ENCODE peak calls at places on chromosomes 12 and 14, in four cellular contexts. One of them, this sample, is unnamed.

GRCh38 chr14:20807304-20807956 is 4.8 kb upstream of the RNASE1 start:
- DNase-seq in B cell: no peak
- DNase-seq in KBM-7: no peak
- DNase-seq in posterior cingulate gyrus: no peak
- DNase-seq in this sample: no peak

GRCh38 chr14:65927871-65928270 is 515.3 kb downstream of the FUT8 start:
- DNase-seq in posterior cingulate gyrus: no peak
- DNase-seq in KBM-7: no peak
- DNase-seq in B cell: no peak
- DNase-seq in this sample: no peak

GRCh38 chr12:76714415-76714814 is 49.5 kb upstream of the ZDHHC17 start:
- DNase-seq in posterior cingulate gyrus: no peak
- DNase-seq in B cell: no peak
- DNase-seq in KBM-7: no peak
- DNase-seq in this sample: no peak

GRCh38 chr14:64698899-64699298 is 5.3 kb upstream of the PLEKHG3 start:
- DNase-seq in KBM-7: peak
- DNase-seq in B cell: peak
- DNase-seq in posterior cingulate gyrus: no peak
- DNase-seq in this sample: no peak

GRCh38 chr14:99571303-99571986 is 32.6 kb downstream of the CCDC85C start:
- DNase-seq in posterior cingulate gyrus: no peak
- DNase-seq in B cell: no peak
- DNase-seq in KBM-7: no peak
- DNase-seq in this sample: no peak

GRCh38 chr14:101927859-101928258 is 36.5 kb upstream of the DYNC1H1 start:
- DNase-seq in KBM-7: peak
- DNase-seq in posterior cingulate gyrus: peak
- DNase-seq in B cell: no peak
- DNase-seq in this sample: peak

GRCh38 chr14:29749327-29749726 is 178.3 kb downstream of the PRKD1 start:
- DNase-seq in KBM-7: no peak
- DNase-seq in posterior cingulate gyrus: no peak
- DNase-seq in B cell: no peak
- DNase-seq in this sample: peak

GRCh38 chr14:66624319-66624937 is 116.5 kb downstream of the GPHN start:
- DNase-seq in KBM-7: peak
- DNase-seq in B cell: peak
- DNase-seq in posterior cingulate gyrus: no peak
- DNase-seq in this sample: peak

GRCh38 chr14:72518809-72519377 is 375.0 kb downstream of the DPF3 start:
- DNase-seq in B cell: peak
- DNase-seq in KBM-7: peak
- DNase-seq in posterior cingulate gyrus: no peak
- DNase-seq in this sample: no peak

GRCh38 chr12:104748790-104749189 is 209.3 kb downstream of the SLC41A2 start:
- DNase-seq in B cell: no peak
- DNase-seq in posterior cingulate gyrus: no peak
- DNase-seq in KBM-7: no peak
- DNase-seq in this sample: no peak

GRCh38 chr14:95021588-95021987 is 135.7 kb downstream of the DICER1 start:
- DNase-seq in posterior cingulate gyrus: no peak
- DNase-seq in B cell: no peak
- DNase-seq in KBM-7: no peak
- DNase-seq in this sample: peak

GRCh38 chr12:47147749-47148148 is 68.0 kb upstream of the AMIGO2 start:
- DNase-seq in posterior cingulate gyrus: no peak
- DNase-seq in KBM-7: no peak
- DNase-seq in B cell: no peak
- DNase-seq in this sample: no peak

GRCh38 chr14:102164241-102164641 is 24.5 kb downstream of the WDR20 start:
- DNase-seq in KBM-7: no peak
- DNase-seq in B cell: no peak
- DNase-seq in posterior cingulate gyrus: no peak
- DNase-seq in this sample: peak

GRCh38 chr12:52058631-52059324 is 7.5 kb downstream of the NR4A1 start:
- DNase-seq in B cell: no peak
- DNase-seq in KBM-7: no peak
- DNase-seq in posterior cingulate gyrus: no peak
- DNase-seq in this sample: no peak

GRCh38 chr14:31835049-31835448 is 242.1 kb upstream of the ARHGAP5 start:
- DNase-seq in KBM-7: no peak
- DNase-seq in posterior cingulate gyrus: no peak
- DNase-seq in B cell: no peak
- DNase-seq in this sample: no peak

GRCh38 chr14:53144244-53144643 is 8.9 kb downstream of the DDHD1 start:
- DNase-seq in posterior cingulate gyrus: no peak
- DNase-seq in B cell: no peak
- DNase-seq in KBM-7: no peak
- DNase-seq in this sample: no peak

GRCh38 chr14:86296173-86296572 is 766.2 kb downstream of the FLRT2 start:
- DNase-seq in B cell: peak
- DNase-seq in KBM-7: no peak
- DNase-seq in posterior cingulate gyrus: no peak
- DNase-seq in this sample: no peak

GRCh38 chr12:13592063-13592942 is 389.1 kb downstream of the GRIN2B start:
- DNase-seq in KBM-7: peak
- DNase-seq in B cell: no peak
- DNase-seq in posterior cingulate gyrus: no peak
- DNase-seq in this sample: no peak

GRCh38 chr12:132162508-132163031 is 18.3 kb downstream of the NOC4L start:
- DNase-seq in posterior cingulate gyrus: no peak
- DNase-seq in KBM-7: peak
- DNase-seq in B cell: no peak
- DNase-seq in this sample: no peak

GRCh38 chr12:11904124-11904523 is 166.6 kb upstream of the BCL2L14 start:
- DNase-seq in B cell: no peak
- DNase-seq in KBM-7: no peak
- DNase-seq in posterior cingulate gyrus: no peak
- DNase-seq in this sample: no peak

GRCh38 chr14:70873627-70874026 is 33.6 kb upstream of the PCNX1 start:
- DNase-seq in KBM-7: peak
- DNase-seq in B cell: no peak
- DNase-seq in posterior cingulate gyrus: no peak
- DNase-seq in this sample: no peak

GRCh38 chr12:76014007-76014406 is 17.6 kb downstream of the PHLDA1 start:
- DNase-seq in posterior cingulate gyrus: no peak
- DNase-seq in B cell: no peak
- DNase-seq in KBM-7: no peak
- DNase-seq in this sample: no peak

GRCh38 chr14:23372509-23372908 is at the start of gene IL25:
- DNase-seq in B cell: no peak
- DNase-seq in posterior cingulate gyrus: no peak
- DNase-seq in KBM-7: no peak
- DNase-seq in this sample: no peak

GRCh38 chr12:127260531-127260930 is 1006.4 kb upstream of the TMEM132C start:
- DNase-seq in B cell: no peak
- DNase-seq in posterior cingulate gyrus: no peak
- DNase-seq in KBM-7: no peak
- DNase-seq in this sample: no peak

GRCh38 chr12:57096748-57097553 is 8.0 kb downstream of the NAB2 start:
- DNase-seq in posterior cingulate gyrus: no peak
- DNase-seq in B cell: no peak
- DNase-seq in KBM-7: no peak
- DNase-seq in this sample: no peak

This sample was measured in RKO.